ENCODE peak calls at places on chromosomes 12 and 14, in six cellular contexts. W is K562, E is endothelial cell of umbilical vein, L is GM12878, M is HepG2, R is H1. P is an unnamed sample.

GRCh38 chr12:104411826-104412626 is 44.7 kb upstream of the CHST11 start:
- DNase-seq in E (no peak), M (no peak), W (peak), R (no peak), L (no peak), P (no peak)

GRCh38 chr14:55846852-55847471 is 267.0 kb downstream of the KTN1 start:
- DNase-seq in E (no peak), M (no peak), L (no peak), R (no peak), W (no peak), P (no peak)

GRCh38 chr14:100307215-100308111 is 1.2 kb upstream of the SLC25A29 start:
- DNase-seq in W (peak), M (no peak), L (no peak), E (peak), R (no peak), P (no peak)

GRCh38 chr14:54322668-54323380 is 74.0 kb upstream of the CDKN3 start:
- DNase-seq in M (no peak), L (no peak), W (no peak), R (no peak), E (no peak), P (no peak)

GRCh38 chr12:53508534-53509199 is 1.4 kb upstream of the NPFF start:
- DNase-seq in L (peak), W (peak), R (peak), E (peak), M (peak), P (no peak)

GRCh38 chr12:100858658-100859057 is 64.1 kb downstream of the ANO4 start:
- DNase-seq in L (no peak), R (no peak), M (no peak), W (no peak), E (no peak), P (no peak)

GRCh38 chr14:37063467-37064240 is 108.8 kb downstream of the SLC25A21 start:
- DNase-seq in E (no peak), R (no peak), L (no peak), M (no peak), W (no peak), P (no peak)

GRCh38 chr14:56081139-56081538 is 37.1 kb upstream of the PELI2 start:
- DNase-seq in W (no peak), M (no peak), L (no peak), R (no peak), E (no peak), P (no peak)

GRCh38 chr14:53979747-53980642 is 23.4 kb upstream of the BMP4 start:
- DNase-seq in R (peak), W (no peak), M (peak), E (no peak), L (no peak), P (no peak)

GRCh38 chr12:27555316-27555715 is 31.3 kb downstream of the PPFIBP1 start:
- DNase-seq in M (no peak), W (no peak), E (peak), L (no peak), R (no peak), P (no peak)

GRCh38 chr12:92614502-92614901 is 88.3 kb upstream of the PLEKHG7 start:
- DNase-seq in R (no peak), L (no peak), W (no peak), E (no peak), M (no peak), P (no peak)

GRCh38 chr12:57726151-57726883 is 12.2 kb downstream of the AGAP2 start:
- DNase-seq in R (peak), M (peak), W (peak), E (peak), L (no peak), P (no peak)

GRCh38 chr14:68141531-68142088 is 322.0 kb downstream of the RAD51B start:
- DNase-seq in W (no peak), L (no peak), R (no peak), E (no peak), M (no peak), P (no peak)

GRCh38 chr12:28817524-28817923 is 331.6 kb upstream of the FAR2 start:
- DNase-seq in R (no peak), W (peak), M (no peak), L (no peak), E (no peak), P (no peak)

GRCh38 chr14:72706485-72706884 is 187.4 kb downstream of the DPF3 start:
- DNase-seq in W (no peak), E (no peak), R (no peak), L (no peak), M (no peak), P (no peak)

DNA sequence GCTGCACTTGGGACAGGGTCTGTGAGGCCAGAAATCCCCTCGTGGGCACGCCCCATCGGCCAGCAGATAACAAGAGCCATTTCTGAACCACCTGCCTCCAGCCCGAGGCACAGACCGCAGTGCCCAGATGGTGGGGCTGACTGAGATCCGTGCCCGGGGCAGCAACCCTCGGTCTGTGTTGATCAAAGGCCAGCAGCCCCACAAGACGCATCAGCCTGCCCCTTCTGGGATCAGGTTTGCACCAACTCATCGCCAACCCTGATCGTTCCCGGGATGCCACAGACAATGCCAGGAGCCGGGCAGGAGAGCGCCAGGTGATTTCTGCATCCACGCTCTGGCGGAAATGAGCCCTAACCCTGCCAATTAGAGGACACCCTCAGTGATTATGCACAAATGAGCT is 64.5 kb downstream of the TESC start:
- DNase-seq in L (no peak), W (no peak), M (no peak), E (no peak), R (no peak), P (no peak)
- TF ChIP-seq EZH2 in L (no peak), W (no peak), M (no peak), E (no peak), R (no peak), P (no peak)

GRCh38 chr12:24378548-24379011 is 429.1 kb upstream of the SOX5 start:
- DNase-seq in L (no peak), W (no peak), E (no peak), R (no peak), M (no peak), P (peak)
- TF ChIP-seq POLR2AphosphoS5 in L (no peak), W (no peak), E (no peak), R (no peak), M (no peak), P (peak)

DNA sequence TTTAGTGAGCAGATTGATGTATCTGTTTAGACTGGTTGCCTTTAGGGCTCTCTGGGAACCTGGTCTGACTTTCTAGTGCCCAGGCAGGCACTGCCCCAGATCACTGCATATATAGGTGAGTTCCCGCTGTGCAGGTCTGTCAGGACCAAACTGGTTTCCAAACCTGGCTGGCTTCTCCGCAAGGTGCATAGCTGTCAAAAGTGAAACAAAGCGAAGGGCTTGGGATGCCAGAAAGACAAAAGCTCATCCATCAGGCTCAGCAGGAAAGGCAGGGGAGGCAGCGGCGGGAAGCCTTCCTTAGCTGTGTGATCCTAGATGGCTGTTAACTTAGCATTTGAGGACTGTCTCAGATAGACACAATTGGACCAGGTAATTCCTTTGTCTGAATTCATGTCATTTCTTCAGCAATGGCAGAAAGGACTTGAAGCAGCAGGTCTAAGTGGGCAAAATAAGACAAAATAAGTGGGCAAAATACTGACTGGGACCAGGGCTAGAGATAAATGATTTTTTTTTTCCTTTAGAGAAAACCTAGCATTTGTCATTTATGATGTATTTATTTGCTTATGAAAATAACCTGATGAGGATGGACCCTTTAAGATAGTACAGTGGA is 128.6 kb upstream of the DYRK2 start:
- DNase-seq in E (no peak), R (peak), W (no peak), L (no peak), M (no peak), P (no peak)
- H3K9ac ChIP-seq in E (no peak), R (no peak), W (no peak), L (no peak), M (no peak), P (no peak)

GRCh38 chr12:121023799-121024198 is 7.5 kb upstream of the C12orf43 start:
- DNase-seq in E (no peak), M (peak), W (no peak), L (no peak), R (no peak), P (no peak)

GRCh38 chr12:121026274-121027045 is 10.2 kb upstream of the C12orf43 start:
- DNase-seq in W (peak), E (no peak), R (no peak), M (peak), L (no peak), P (no peak)

GRCh38 chr12:121021754-121022153 is 5.5 kb upstream of the C12orf43 start:
- DNase-seq in E (no peak), R (no peak), M (no peak), W (no peak), L (no peak), P (no peak)

GRCh38 chr12:121022713-121023112 is 6.4 kb upstream of the C12orf43 start:
- DNase-seq in L (no peak), W (no peak), E (no peak), M (no peak), R (no peak), P (no peak)

GRCh38 chr12:121025442-121026226 is 9.3 kb upstream of the C12orf43 start:
- DNase-seq in R (no peak), M (peak), E (no peak), L (no peak), W (no peak), P (no peak)
- TF ChIP-seq EZH2 in R (no peak), M (no peak), E (no peak), L (no peak), W (no peak), P (no peak)

GRCh38 chr12:52168019-52168717 is 23.6 kb downstream of the KRT80 start:
- DNase-seq in M (peak), L (no peak), R (no peak), W (no peak), E (peak), P (no peak)
- TF ChIP-seq POLR2AphosphoS5 in M (no peak), L (no peak), R (no peak), W (no peak), E (no peak), P (no peak)

DNA sequence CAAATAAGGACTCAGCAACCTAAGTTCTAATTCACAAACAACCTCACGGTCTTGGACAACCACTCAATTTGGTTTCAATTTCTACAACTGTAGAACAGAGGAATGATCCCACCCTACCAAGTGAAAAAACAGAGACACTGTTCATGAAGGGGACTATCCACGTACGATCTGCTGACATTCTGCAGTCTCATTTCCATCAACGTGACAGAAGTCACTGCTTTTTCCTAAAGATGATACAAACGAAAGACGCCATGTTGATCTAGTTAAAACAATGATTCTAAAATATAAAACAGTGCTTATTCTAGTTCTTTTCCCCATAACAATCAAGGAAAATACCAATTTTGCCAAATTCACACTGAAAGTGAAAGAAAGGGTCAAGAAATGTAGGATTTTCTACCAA is 38.1 kb downstream of the CORO1C start:
- DNase-seq in W (no peak), M (no peak), E (no peak), L (no peak), R (no peak), P (no peak)
- H3K9ac ChIP-seq in W (no peak), M (no peak), E (no peak), L (no peak), R (no peak), P (no peak)